ENCODE peak calls at places on chromosomes 6 and 20, in five cellular contexts. F is glutamatergic neuron; G is effector memory CD8-positive, alpha-beta T cell; Y is stimulated activated CD8-positive, alpha-beta memory T cell treated with anti-CD3 and anti-CD28 coated beads, Interleukin-7, amount 100 ng/mL, for 1 hour; B is OCI-M1. U is an unnamed sample.

GRCh38 chr6:122268394-122268793 is 131.1 kb upstream of the HSF2 start:
- DNase-seq in F (no peak), G (no peak), Y (no peak), B (peak), U (peak)

GRCh38 chr20:3651204-3651970 is 11.8 kb downstream of the GFRA4 start:
- DNase-seq in F (no peak), G (no peak), Y (no peak), B (no peak), U (no peak)

GRCh38 chr6:30885999-30886896 is 1.9 kb downstream of the DDR1 start:
- DNase-seq in F (peak), G (no peak), Y (no peak), B (no peak), U (no peak)

GRCh38 chr20:59825944-59826759 is 107.3 kb downstream of the SYCP2 start:
- DNase-seq in F (no peak), G (no peak), Y (no peak), B (no peak), U (no peak)

GRCh38 chr6:23091795-23092194 is 522.4 kb downstream of the HDGFL1 start:
- DNase-seq in F (no peak), G (no peak), Y (no peak), B (no peak), U (no peak)

GRCh38 chr6:82017316-82017715 is 230.2 kb downstream of the IBTK start:
- DNase-seq in F (no peak), G (no peak), Y (no peak), B (peak), U (no peak)

GRCh38 chr6:42781546-42781810 is 374 bp upstream of the BICRAL start:
- DNase-seq in F (no peak), G (no peak), Y (no peak), B (peak), U (peak)

GRCh38 chr6:8549381-8549780 is 114.0 kb upstream of the SLC35B3 start:
- DNase-seq in F (no peak), G (no peak), Y (no peak), B (no peak), U (no peak)

GRCh38 chr20:52593634-52594033 is 378.5 kb upstream of the TSHZ2 start:
- DNase-seq in F (no peak), G (no peak), Y (no peak), B (no peak), U (no peak)

GRCh38 chr6:141133836-141134235 is 998.9 kb upstream of the GJE1 start:
- DNase-seq in F (no peak), G (no peak), Y (no peak), B (peak), U (no peak)

GRCh38 chr6:85458782-85459181 is 8.9 kb downstream of the NT5E start:
- DNase-seq in F (no peak), G (no peak), Y (no peak), B (no peak), U (no peak)

GRCh38 chr20:57698867-57699275 is 10.9 kb downstream of the PMEPA1 start:
- DNase-seq in F (no peak), G (no peak), Y (no peak), B (no peak), U (no peak)

GRCh38 chr6:38572186-38572813 is 67.4 kb downstream of the BTBD9 start:
- DNase-seq in F (no peak), G (no peak), Y (no peak), B (peak), U (peak)

GRCh38 chr6:136236491-136237293 is 13.4 kb downstream of the MTFR2 start:
- DNase-seq in F (no peak), G (no peak), Y (no peak), B (peak), U (no peak)

GRCh38 chr6:39824030-39824926 is 32.1 kb downstream of the DAAM2 start:
- DNase-seq in F (no peak), G (no peak), Y (no peak), B (no peak), U (no peak)

GRCh38 chr6:135128268-135128914 is 52.7 kb upstream of the MYB start:
- DNase-seq in F (no peak), G (peak), Y (peak), B (peak), U (peak)

GRCh38 chr6:161139766-161140553 is 133.9 kb downstream of the AGPAT4 start:
- DNase-seq in F (peak), G (no peak), Y (no peak), B (no peak), U (no peak)

GRCh38 chr6:52502306-52503029 is 74.4 kb downstream of the TRAM2 start:
- DNase-seq in F (no peak), G (no peak), Y (no peak), B (no peak), U (no peak)

GRCh38 chr6:169669889-169670288 is 31.9 kb downstream of the WDR27 start:
- DNase-seq in F (no peak), G (no peak), Y (no peak), B (no peak), U (peak)

GRCh38 chr6:87747646-87748045 is 45.6 kb upstream of the AKIRIN2 start:
- DNase-seq in F (no peak), G (no peak), Y (no peak), B (peak), U (peak)

GRCh38 chr20:25061821-25062530 is 4.0 kb upstream of the ACSS1 start:
- DNase-seq in F (peak), G (no peak), Y (no peak), B (no peak), U (no peak)

GRCh38 chr6:100175814-100176275 is 181.8 kb upstream of the MCHR2 start:
- DNase-seq in F (no peak), G (no peak), Y (no peak), B (no peak), U (no peak)

GRCh38 chr20:44695295-44696230 is 19.6 kb upstream of the CCN5 start:
- DNase-seq in F (no peak), G (no peak), Y (no peak), B (no peak), U (no peak)

GRCh38 chr20:51469046-51469445 is 73.5 kb downstream of the NFATC2 start:
- DNase-seq in F (no peak), G (no peak), Y (no peak), B (no peak), U (no peak)

GRCh38 chr6:40887904-40888303 is 151.1 kb downstream of the UNC5CL start:
- DNase-seq in F (no peak), G (no peak), Y (no peak), B (no peak), U (no peak)

GRCh38 chr6:37535701-37536461 is 36.2 kb upstream of the CCDC167 start:
- DNase-seq in F (peak), G (no peak), Y (no peak), B (peak), U (no peak)

GRCh38 chr6:138007014-138007472 is 100.2 kb downstream of the PERP start:
- DNase-seq in F (peak), G (no peak), Y (no peak), B (peak), U (peak)

GRCh38 chr6:5302220-5302946 is 41.1 kb downstream of the FARS2 start:
- DNase-seq in F (no peak), G (peak), Y (no peak), B (peak), U (no peak)

GRCh38 chr6:1004885-1005635 is 306.8 kb upstream of the FOXQ1 start:
- DNase-seq in F (no peak), G (no peak), Y (no peak), B (no peak), U (no peak)

GRCh38 chr6:108652375-108652774 is 91.7 kb downstream of the FOXO3 start:
- DNase-seq in F (no peak), G (no peak), Y (no peak), B (no peak), U (no peak)

GRCh38 chr20:23231561-23232218 is 118.9 kb upstream of the NXT1 start:
- DNase-seq in F (no peak), G (no peak), Y (no peak), B (no peak), U (no peak)

GRCh38 chr6:33589723-33590530 is 9.9 kb upstream of the BAK1 start:
- DNase-seq in F (peak), G (peak), Y (no peak), B (peak), U (peak)

GRCh38 chr20:51305316-51306052 is 237.0 kb downstream of the NFATC2 start:
- DNase-seq in F (no peak), G (no peak), Y (no peak), B (no peak), U (no peak)

GRCh38 chr6:2848851-2849250 is 7.2 kb upstream of the SERPINB1 start:
- DNase-seq in F (no peak), G (peak), Y (peak), B (no peak), U (no peak)

GRCh38 chr6:141925001-141925400 is 207.7 kb upstream of the GJE1 start:
- DNase-seq in F (no peak), G (no peak), Y (no peak), B (no peak), U (no peak)

GRCh38 chr20:11235058-11235457 is 561.3 kb upstream of the JAG1 start:
- DNase-seq in F (no peak), G (no peak), Y (no peak), B (no peak), U (no peak)

GRCh38 chr6:117677553-117678131 is 2.4 kb downstream of the NUS1 start:
- DNase-seq in F (no peak), G (no peak), Y (no peak), B (no peak), U (no peak)

U was measured in KBM-7.